ENCODE peak calls at places on chromosomes 13 and 19, in eight cellular contexts. One of them, this sample, is unnamed.

GRCh38 chr13:66565261-66565660 is 664.9 kb downstream of the PCDH9 start:
- DNase-seq in heart left ventricle: no peak
- DNase-seq in effector memory CD4-positive, alpha-beta T cell: no peak
- DNase-seq in CD4-positive, alpha-beta T cell: no peak
- DNase-seq in uterus: no peak
- DNase-seq in endodermal cell: no peak
- DNase-seq in upper lobe of right lung: no peak
- DNase-seq in ascending aorta: no peak
- DNase-seq in this sample: no peak

GRCh38 chr19:30446844-30447243 is 74.7 kb downstream of the ZNF536 start:
- DNase-seq in effector memory CD4-positive, alpha-beta T cell: no peak
- DNase-seq in CD4-positive, alpha-beta T cell: no peak
- DNase-seq in uterus: no peak
- DNase-seq in ascending aorta: no peak
- DNase-seq in upper lobe of right lung: no peak
- DNase-seq in heart left ventricle: no peak
- DNase-seq in endodermal cell: no peak
- DNase-seq in this sample: no peak

GRCh38 chr13:62130016-62130970 is 714.6 kb upstream of the PCDH20 start:
- DNase-seq in heart left ventricle: no peak
- DNase-seq in ascending aorta: no peak
- DNase-seq in uterus: no peak
- DNase-seq in effector memory CD4-positive, alpha-beta T cell: no peak
- DNase-seq in endodermal cell: no peak
- DNase-seq in CD4-positive, alpha-beta T cell: no peak
- DNase-seq in upper lobe of right lung: no peak
- DNase-seq in this sample: no peak

GRCh38 chr13:92842145-92842544 is 384.5 kb upstream of the GPC6 start:
- DNase-seq in ascending aorta: peak; percentile 70
- DNase-seq in uterus: no peak
- DNase-seq in effector memory CD4-positive, alpha-beta T cell: no peak
- DNase-seq in CD4-positive, alpha-beta T cell: no peak
- DNase-seq in upper lobe of right lung: no peak
- DNase-seq in endodermal cell: no peak
- DNase-seq in heart left ventricle: no peak
- DNase-seq in this sample: no peak

GRCh38 chr13:33642374-33643065 is 175.4 kb upstream of the RFC3 start:
- DNase-seq in CD4-positive, alpha-beta T cell: no peak
- DNase-seq in upper lobe of right lung: no peak
- DNase-seq in effector memory CD4-positive, alpha-beta T cell: no peak
- DNase-seq in endodermal cell: peak; percentile 68
- DNase-seq in uterus: peak; percentile 83
- DNase-seq in ascending aorta: peak; percentile 64
- DNase-seq in heart left ventricle: peak; percentile 57
- DNase-seq in this sample: no peak

GRCh38 chr13:28099396-28100148 is 804 bp downstream of the FLT3 start:
- DNase-seq in effector memory CD4-positive, alpha-beta T cell: no peak
- DNase-seq in uterus: no peak
- DNase-seq in CD4-positive, alpha-beta T cell: no peak
- DNase-seq in ascending aorta: no peak
- DNase-seq in endodermal cell: peak; percentile 54
- DNase-seq in heart left ventricle: no peak
- DNase-seq in upper lobe of right lung: no peak
- DNase-seq in this sample: no peak

GRCh38 chr19:16824658-16825311 is 4.4 kb upstream of the SIN3B start:
- DNase-seq in uterus: peak; percentile 40
- DNase-seq in endodermal cell: peak; percentile 51
- DNase-seq in ascending aorta: no peak
- DNase-seq in heart left ventricle: no peak
- DNase-seq in CD4-positive, alpha-beta T cell: no peak
- DNase-seq in upper lobe of right lung: no peak
- DNase-seq in effector memory CD4-positive, alpha-beta T cell: no peak
- DNase-seq in this sample: no peak

GRCh38 chr13:44734204-44734707 is 158.1 kb upstream of the TSC22D1 start:
- DNase-seq in effector memory CD4-positive, alpha-beta T cell: no peak
- DNase-seq in uterus: no peak
- DNase-seq in CD4-positive, alpha-beta T cell: no peak
- DNase-seq in ascending aorta: no peak
- DNase-seq in endodermal cell: no peak
- DNase-seq in heart left ventricle: peak; percentile 44
- DNase-seq in upper lobe of right lung: peak; percentile 78
- DNase-seq in this sample: no peak

GRCh38 chr19:12676384-12676792 is 5.3 kb downstream of the DHPS start:
- DNase-seq in ascending aorta: peak; percentile 85
- DNase-seq in effector memory CD4-positive, alpha-beta T cell: peak; percentile 60
- DNase-seq in endodermal cell: peak; percentile 99
- DNase-seq in CD4-positive, alpha-beta T cell: peak; percentile 82
- DNase-seq in upper lobe of right lung: peak; percentile 90
- DNase-seq in heart left ventricle: peak; percentile 82
- DNase-seq in uterus: peak; percentile 74
- DNase-seq in this sample: peak; percentile 62

GRCh38 chr19:35509018-35509652 is 4.3 kb downstream of the DMKN start:
- DNase-seq in upper lobe of right lung: peak; percentile 85
- DNase-seq in heart left ventricle: no peak
- DNase-seq in ascending aorta: no peak
- DNase-seq in CD4-positive, alpha-beta T cell: no peak
- DNase-seq in effector memory CD4-positive, alpha-beta T cell: no peak
- DNase-seq in endodermal cell: peak; percentile 89
- DNase-seq in uterus: peak; percentile 29
- DNase-seq in this sample: no peak

GRCh38 chr19:47479701-47480503 is 4.1 kb downstream of the KPTN start:
- DNase-seq in heart left ventricle: no peak
- DNase-seq in effector memory CD4-positive, alpha-beta T cell: no peak
- DNase-seq in CD4-positive, alpha-beta T cell: no peak
- DNase-seq in ascending aorta: no peak
- DNase-seq in upper lobe of right lung: peak; percentile 82
- DNase-seq in uterus: no peak
- DNase-seq in endodermal cell: peak; percentile 91
- DNase-seq in this sample: no peak

GRCh38 chr13:50580684-50581305 is 262.7 kb downstream of the DLEU7 start:
- DNase-seq in endodermal cell: no peak
- DNase-seq in heart left ventricle: peak; percentile 34
- DNase-seq in ascending aorta: no peak
- DNase-seq in uterus: no peak
- DNase-seq in effector memory CD4-positive, alpha-beta T cell: no peak
- DNase-seq in CD4-positive, alpha-beta T cell: no peak
- DNase-seq in upper lobe of right lung: no peak
- DNase-seq in this sample: no peak

GRCh38 chr19:39166571-39167391 is 30.0 kb upstream of the NCCRP1 start:
- DNase-seq in upper lobe of right lung: peak; percentile 95
- DNase-seq in heart left ventricle: peak; percentile 81
- DNase-seq in ascending aorta: no peak
- DNase-seq in CD4-positive, alpha-beta T cell: no peak
- DNase-seq in uterus: peak; percentile 58
- DNase-seq in endodermal cell: peak; percentile 63
- DNase-seq in effector memory CD4-positive, alpha-beta T cell: no peak
- DNase-seq in this sample: no peak

GRCh38 chr19:29098863-29099481 is 114.0 kb downstream of the UQCRFS1 start:
- DNase-seq in CD4-positive, alpha-beta T cell: no peak
- DNase-seq in upper lobe of right lung: peak; percentile 81
- DNase-seq in effector memory CD4-positive, alpha-beta T cell: no peak
- DNase-seq in endodermal cell: no peak
- DNase-seq in uterus: peak; percentile 56
- DNase-seq in ascending aorta: peak; percentile 80
- DNase-seq in heart left ventricle: peak; percentile 56
- DNase-seq in this sample: no peak

GRCh38 chr19:54937926-54938325 is 9.4 kb downstream of the NLRP7 start:
- DNase-seq in CD4-positive, alpha-beta T cell: no peak
- DNase-seq in endodermal cell: no peak
- DNase-seq in uterus: no peak
- DNase-seq in heart left ventricle: no peak
- DNase-seq in ascending aorta: no peak
- DNase-seq in upper lobe of right lung: no peak
- DNase-seq in effector memory CD4-positive, alpha-beta T cell: no peak
- DNase-seq in this sample: no peak

GRCh38 chr19:11745871-11746270 is 7.1 kb upstream of the ZNF823 start:
- DNase-seq in uterus: no peak
- DNase-seq in ascending aorta: no peak
- DNase-seq in endodermal cell: no peak
- DNase-seq in heart left ventricle: no peak
- DNase-seq in CD4-positive, alpha-beta T cell: no peak
- DNase-seq in effector memory CD4-positive, alpha-beta T cell: no peak
- DNase-seq in upper lobe of right lung: no peak
- DNase-seq in this sample: no peak

GRCh38 chr19:33257828-33258227 is 32.2 kb upstream of the SLC7A10 start:
- DNase-seq in effector memory CD4-positive, alpha-beta T cell: no peak
- DNase-seq in CD4-positive, alpha-beta T cell: no peak
- DNase-seq in heart left ventricle: no peak
- DNase-seq in uterus: no peak
- DNase-seq in endodermal cell: no peak
- DNase-seq in ascending aorta: no peak
- DNase-seq in upper lobe of right lung: no peak
- DNase-seq in this sample: no peak

GRCh38 chr19:10797078-10797477 is 38.9 kb downstream of the TMED1 start:
- DNase-seq in CD4-positive, alpha-beta T cell: peak; percentile 29
- DNase-seq in upper lobe of right lung: no peak
- DNase-seq in endodermal cell: no peak
- DNase-seq in ascending aorta: no peak
- DNase-seq in heart left ventricle: no peak
- DNase-seq in effector memory CD4-positive, alpha-beta T cell: peak; percentile 60
- DNase-seq in uterus: no peak
- DNase-seq in this sample: no peak

GRCh38 chr19:33242911-33243310 is 17.3 kb upstream of the SLC7A10 start:
- DNase-seq in endodermal cell: no peak
- DNase-seq in upper lobe of right lung: no peak
- DNase-seq in CD4-positive, alpha-beta T cell: no peak
- DNase-seq in ascending aorta: no peak
- DNase-seq in uterus: no peak
- DNase-seq in effector memory CD4-positive, alpha-beta T cell: no peak
- DNase-seq in heart left ventricle: no peak
- DNase-seq in this sample: no peak

GRCh38 chr13:63112799-63113395 is 1697.2 kb upstream of the PCDH20 start:
- DNase-seq in ascending aorta: no peak
- DNase-seq in CD4-positive, alpha-beta T cell: no peak
- DNase-seq in heart left ventricle: no peak
- DNase-seq in effector memory CD4-positive, alpha-beta T cell: no peak
- DNase-seq in upper lobe of right lung: no peak
- DNase-seq in uterus: no peak
- DNase-seq in endodermal cell: no peak
- DNase-seq in this sample: no peak

GRCh38 chr19:33403221-33403972 is 29.9 kb downstream of the CEBPG start:
- DNase-seq in CD4-positive, alpha-beta T cell: no peak
- DNase-seq in endodermal cell: no peak
- DNase-seq in upper lobe of right lung: peak; percentile 82
- DNase-seq in ascending aorta: no peak
- DNase-seq in uterus: peak; percentile 14
- DNase-seq in effector memory CD4-positive, alpha-beta T cell: no peak
- DNase-seq in heart left ventricle: no peak
- DNase-seq in this sample: no peak

GRCh38 chr13:46160474-46161066 is 21.4 kb downstream of the LCP1 start:
- DNase-seq in uterus: no peak
- DNase-seq in effector memory CD4-positive, alpha-beta T cell: no peak
- DNase-seq in ascending aorta: no peak
- DNase-seq in CD4-positive, alpha-beta T cell: no peak
- DNase-seq in heart left ventricle: no peak
- DNase-seq in endodermal cell: peak; percentile 56
- DNase-seq in upper lobe of right lung: no peak
- DNase-seq in this sample: no peak

GRCh38 chr19:29831041-29831548 is 19.3 kb downstream of the CCNE1 start:
- DNase-seq in ascending aorta: no peak
- DNase-seq in effector memory CD4-positive, alpha-beta T cell: peak; percentile 44
- DNase-seq in uterus: no peak
- DNase-seq in heart left ventricle: no peak
- DNase-seq in CD4-positive, alpha-beta T cell: peak; percentile 47
- DNase-seq in upper lobe of right lung: peak; percentile 49
- DNase-seq in endodermal cell: peak; percentile 57
- DNase-seq in this sample: no peak

GRCh38 chr19:17076539-17076919 is 952 bp downstream of the MYO9B start:
- DNase-seq in heart left ventricle: no peak
- DNase-seq in upper lobe of right lung: no peak
- DNase-seq in endodermal cell: peak; percentile 62
- DNase-seq in ascending aorta: no peak
- DNase-seq in CD4-positive, alpha-beta T cell: no peak
- DNase-seq in effector memory CD4-positive, alpha-beta T cell: no peak
- DNase-seq in uterus: no peak
- DNase-seq in this sample: no peak

GRCh38 chr19:49809155-49809986 is 3.7 kb downstream of the FUZ start:
- DNase-seq in endodermal cell: peak; percentile 84
- DNase-seq in CD4-positive, alpha-beta T cell: peak; percentile 25
- DNase-seq in uterus: no peak
- DNase-seq in heart left ventricle: peak; percentile 77
- DNase-seq in effector memory CD4-positive, alpha-beta T cell: peak; percentile 39
- DNase-seq in ascending aorta: peak; percentile 80
- DNase-seq in upper lobe of right lung: peak; percentile 85
- DNase-seq in this sample: no peak

GRCh38 chr19:4051175-4052101 is 15.3 kb downstream of the ZBTB7A start:
- DNase-seq in effector memory CD4-positive, alpha-beta T cell: no peak
- DNase-seq in heart left ventricle: no peak
- DNase-seq in CD4-positive, alpha-beta T cell: no peak
- DNase-seq in upper lobe of right lung: peak; percentile 88
- DNase-seq in endodermal cell: no peak
- DNase-seq in ascending aorta: no peak
- DNase-seq in uterus: no peak
- DNase-seq in this sample: no peak
- H3K27ac ChIP-seq in effector memory CD4-positive, alpha-beta T cell: peak overlapping the region; percentile 44
- H3K27ac ChIP-seq in heart left ventricle: peak overlapping the region; percentile 36
- H3K27ac ChIP-seq in CD4-positive, alpha-beta T cell: peak overlapping the region; percentile 21
- H3K27ac ChIP-seq in upper lobe of right lung: peak overlapping the region; percentile 60
- H3K27ac ChIP-seq in endodermal cell: no peak overlapping the region
- H3K27ac ChIP-seq in ascending aorta: peak overlapping the region; percentile 28
- H3K27ac ChIP-seq in uterus: peak overlapping the region; percentile 62
- H3K27ac ChIP-seq in this sample: peak overlapping the region; percentile 83

GRCh38 chr19:3402631-3403443 is 36.5 kb downstream of the NFIC start:
- DNase-seq in CD4-positive, alpha-beta T cell: no peak
- DNase-seq in uterus: no peak
- DNase-seq in endodermal cell: no peak
- DNase-seq in heart left ventricle: no peak
- DNase-seq in ascending aorta: no peak
- DNase-seq in effector memory CD4-positive, alpha-beta T cell: no peak
- DNase-seq in upper lobe of right lung: no peak
- DNase-seq in this sample: no peak
- H3K27ac ChIP-seq in CD4-positive, alpha-beta T cell: no peak overlapping the region
- H3K27ac ChIP-seq in uterus: peak overlapping the region; percentile 98
- H3K27ac ChIP-seq in endodermal cell: no peak overlapping the region
- H3K27ac ChIP-seq in heart left ventricle: peak overlapping the region; percentile 98
- H3K27ac ChIP-seq in ascending aorta: peak overlapping the region; percentile 100
- H3K27ac ChIP-seq in effector memory CD4-positive, alpha-beta T cell: no peak overlapping the region
- H3K27ac ChIP-seq in upper lobe of right lung: peak overlapping the region; percentile 99
- H3K27ac ChIP-seq in this sample: peak overlapping the region; percentile 92

DNA sequence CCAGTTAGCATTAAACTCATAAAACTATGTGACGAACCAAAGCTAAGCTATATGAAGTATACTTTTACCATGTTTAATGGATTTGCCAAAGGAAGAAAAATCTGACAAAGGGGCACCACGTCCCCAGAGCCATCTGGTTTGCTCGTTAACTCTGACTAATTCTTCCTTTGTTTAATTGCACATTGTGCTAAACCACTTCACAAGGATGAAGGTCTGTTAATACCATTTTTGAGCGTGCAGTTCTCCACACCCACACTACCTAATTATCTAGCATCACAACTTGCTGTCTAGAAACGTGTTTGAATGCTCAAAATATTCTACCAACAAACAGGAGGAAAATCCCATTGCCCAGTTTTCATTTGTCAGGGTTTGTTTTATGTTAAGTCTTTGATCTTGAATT is 74.8 kb downstream of the COL4A1 start:
- DNase-seq in endodermal cell: peak; percentile 3
- DNase-seq in heart left ventricle: no peak
- DNase-seq in effector memory CD4-positive, alpha-beta T cell: no peak
- DNase-seq in ascending aorta: no peak
- DNase-seq in CD4-positive, alpha-beta T cell: no peak
- DNase-seq in upper lobe of right lung: no peak
- DNase-seq in uterus: no peak
- DNase-seq in this sample: no peak
- H3K27ac ChIP-seq in endodermal cell: no peak overlapping the region
- H3K27ac ChIP-seq in heart left ventricle: peak overlapping the region; percentile 71
- H3K27ac ChIP-seq in effector memory CD4-positive, alpha-beta T cell: no peak overlapping the region
- H3K27ac ChIP-seq in ascending aorta: peak overlapping the region; percentile 76
- H3K27ac ChIP-seq in CD4-positive, alpha-beta T cell: no peak overlapping the region
- H3K27ac ChIP-seq in upper lobe of right lung: peak overlapping the region; percentile 63
- H3K27ac ChIP-seq in uterus: peak overlapping the region; percentile 57
- H3K27ac ChIP-seq in this sample: no peak overlapping the region

GRCh38 chr19:4539697-4540581 is at the start of gene LRG1:
- DNase-seq in CD4-positive, alpha-beta T cell: no peak
- DNase-seq in uterus: no peak
- DNase-seq in ascending aorta: no peak
- DNase-seq in upper lobe of right lung: peak; percentile 90
- DNase-seq in heart left ventricle: no peak
- DNase-seq in endodermal cell: peak; percentile 61
- DNase-seq in effector memory CD4-positive, alpha-beta T cell: no peak
- DNase-seq in this sample: no peak
- H3K27ac ChIP-seq in CD4-positive, alpha-beta T cell: no peak within 1 kb of the TSS
- H3K27ac ChIP-seq in uterus: no peak within 1 kb of the TSS
- H3K27ac ChIP-seq in ascending aorta: no peak within 1 kb of the TSS
- H3K27ac ChIP-seq in upper lobe of right lung: peak within 1 kb of the TSS; percentile 70
- H3K27ac ChIP-seq in heart left ventricle: no peak within 1 kb of the TSS
- H3K27ac ChIP-seq in endodermal cell: no peak within 1 kb of the TSS
- H3K27ac ChIP-seq in effector memory CD4-positive, alpha-beta T cell: no peak within 1 kb of the TSS
- H3K27ac ChIP-seq in this sample: no peak within 1 kb of the TSS

This sample was measured in caudate nucleus.